ENCODE peak calls at places on chromosomes 11 and 22, in nine cellular contexts. One of them, this sample, is unnamed.

GRCh38 chr11:124078591-124078990 is 36.7 kb upstream of the VWA5A start:
- DNase-seq in psoas muscle: no peak
- DNase-seq in ovary: no peak
- DNase-seq in colonic mucosa: no peak
- DNase-seq in heart left ventricle: no peak
- DNase-seq in IMR-90: no peak
- DNase-seq in HAP-1: no peak
- DNase-seq in lower lobe of right lung: no peak
- DNase-seq in neuronal stem cell: no peak
- DNase-seq in this sample: no peak

GRCh38 chr11:96234866-96235441 is 108.0 kb downstream of the MAML2 start:
- DNase-seq in psoas muscle: no peak
- DNase-seq in ovary: no peak
- DNase-seq in colonic mucosa: no peak
- DNase-seq in heart left ventricle: no peak
- DNase-seq in IMR-90: no peak
- DNase-seq in HAP-1: peak; percentile 85
- DNase-seq in lower lobe of right lung: no peak
- DNase-seq in neuronal stem cell: no peak
- DNase-seq in this sample: no peak

GRCh38 chr22:38230108-38230825 is 28.5 kb downstream of the MAFF start:
- DNase-seq in psoas muscle: no peak
- DNase-seq in ovary: no peak
- DNase-seq in colonic mucosa: peak; percentile 85
- DNase-seq in heart left ventricle: no peak
- DNase-seq in IMR-90: no peak
- DNase-seq in HAP-1: no peak
- DNase-seq in lower lobe of right lung: peak; percentile 77
- DNase-seq in neuronal stem cell: no peak
- DNase-seq in this sample: peak; percentile 82

GRCh38 chr11:36532908-36533601 is 23.0 kb upstream of the TRAF6 start:
- DNase-seq in psoas muscle: no peak
- DNase-seq in ovary: no peak
- DNase-seq in colonic mucosa: no peak
- DNase-seq in heart left ventricle: no peak
- DNase-seq in IMR-90: no peak
- DNase-seq in HAP-1: no peak
- DNase-seq in lower lobe of right lung: no peak
- DNase-seq in neuronal stem cell: no peak
- DNase-seq in this sample: no peak

GRCh38 chr11:65060913-65061408 is 2.6 kb upstream of the NAALADL1 start:
- DNase-seq in psoas muscle: no peak
- DNase-seq in ovary: no peak
- DNase-seq in colonic mucosa: no peak
- DNase-seq in heart left ventricle: no peak
- DNase-seq in IMR-90: no peak
- DNase-seq in HAP-1: no peak
- DNase-seq in lower lobe of right lung: no peak
- DNase-seq in neuronal stem cell: no peak
- DNase-seq in this sample: no peak

GRCh38 chr11:1943576-1943975 is 3.6 kb upstream of the MRPL23 start:
- DNase-seq in psoas muscle: peak; percentile 49
- DNase-seq in ovary: peak; percentile 20
- DNase-seq in colonic mucosa: no peak
- DNase-seq in heart left ventricle: peak; percentile 5
- DNase-seq in IMR-90: no peak
- DNase-seq in HAP-1: no peak
- DNase-seq in lower lobe of right lung: peak; percentile 34
- DNase-seq in neuronal stem cell: no peak
- DNase-seq in this sample: no peak

GRCh38 chr11:92759571-92760214 is 209.8 kb upstream of the MTNR1B start:
- DNase-seq in psoas muscle: no peak
- DNase-seq in ovary: no peak
- DNase-seq in colonic mucosa: no peak
- DNase-seq in heart left ventricle: no peak
- DNase-seq in IMR-90: no peak
- DNase-seq in HAP-1: no peak
- DNase-seq in lower lobe of right lung: no peak
- DNase-seq in neuronal stem cell: no peak
- DNase-seq in this sample: no peak

GRCh38 chr22:47276219-47276843 is 513.9 kb downstream of the TBC1D22A start:
- DNase-seq in psoas muscle: no peak
- DNase-seq in ovary: no peak
- DNase-seq in colonic mucosa: no peak
- DNase-seq in heart left ventricle: no peak
- DNase-seq in IMR-90: no peak
- DNase-seq in HAP-1: no peak
- DNase-seq in lower lobe of right lung: no peak
- DNase-seq in neuronal stem cell: no peak
- DNase-seq in this sample: no peak

GRCh38 chr11:78131956-78132355 is 7.5 kb downstream of the ALG8 start:
- DNase-seq in psoas muscle: no peak
- DNase-seq in ovary: no peak
- DNase-seq in colonic mucosa: no peak
- DNase-seq in heart left ventricle: no peak
- DNase-seq in IMR-90: peak; percentile 75
- DNase-seq in HAP-1: no peak
- DNase-seq in lower lobe of right lung: no peak
- DNase-seq in neuronal stem cell: no peak
- DNase-seq in this sample: no peak

GRCh38 chr11:5610446-5610845 is 14.0 kb downstream of the TRIM6 start:
- DNase-seq in psoas muscle: no peak
- DNase-seq in ovary: no peak
- DNase-seq in colonic mucosa: no peak
- DNase-seq in heart left ventricle: no peak
- DNase-seq in IMR-90: no peak
- DNase-seq in HAP-1: no peak
- DNase-seq in lower lobe of right lung: no peak
- DNase-seq in neuronal stem cell: no peak
- DNase-seq in this sample: no peak

GRCh38 chr11:64267207-64267945 is 16.0 kb downstream of the PLCB3 start:
- DNase-seq in psoas muscle: peak; percentile 60
- DNase-seq in ovary: peak; percentile 66
- DNase-seq in colonic mucosa: peak; percentile 60
- DNase-seq in heart left ventricle: peak; percentile 54
- DNase-seq in IMR-90: no peak
- DNase-seq in HAP-1: no peak
- DNase-seq in lower lobe of right lung: no peak
- DNase-seq in neuronal stem cell: no peak
- DNase-seq in this sample: no peak

GRCh38 chr11:111960916-111961315 is 23.8 kb downstream of the DIXDC1 start:
- DNase-seq in psoas muscle: peak; percentile 79
- DNase-seq in ovary: no peak
- DNase-seq in colonic mucosa: peak; percentile 41
- DNase-seq in heart left ventricle: no peak
- DNase-seq in IMR-90: no peak
- DNase-seq in HAP-1: no peak
- DNase-seq in lower lobe of right lung: no peak
- DNase-seq in neuronal stem cell: no peak
- DNase-seq in this sample: peak; percentile 70

GRCh38 chr11:92384807-92385206 is 160.2 kb downstream of the FAT3 start:
- DNase-seq in psoas muscle: no peak
- DNase-seq in ovary: no peak
- DNase-seq in colonic mucosa: no peak
- DNase-seq in heart left ventricle: no peak
- DNase-seq in IMR-90: no peak
- DNase-seq in HAP-1: no peak
- DNase-seq in lower lobe of right lung: no peak
- DNase-seq in neuronal stem cell: no peak
- DNase-seq in this sample: no peak

GRCh38 chr11:85826096-85826855 is 15.3 kb upstream of the SYTL2 start:
- DNase-seq in psoas muscle: no peak
- DNase-seq in ovary: peak; percentile 38
- DNase-seq in colonic mucosa: no peak
- DNase-seq in heart left ventricle: peak; percentile 27
- DNase-seq in IMR-90: peak; percentile 47
- DNase-seq in HAP-1: peak; percentile 10
- DNase-seq in lower lobe of right lung: no peak
- DNase-seq in neuronal stem cell: no peak
- DNase-seq in this sample: no peak

GRCh38 chr11:68890490-68891231 is 13.0 kb downstream of the MRPL21 start:
- DNase-seq in psoas muscle: peak; percentile 91
- DNase-seq in ovary: no peak
- DNase-seq in colonic mucosa: peak; percentile 36
- DNase-seq in heart left ventricle: peak; percentile 93
- DNase-seq in IMR-90: peak; percentile 64
- DNase-seq in HAP-1: no peak
- DNase-seq in lower lobe of right lung: peak; percentile 52
- DNase-seq in neuronal stem cell: no peak
- DNase-seq in this sample: peak; percentile 84

GRCh38 chr11:76277298-76278175 is 71.2 kb upstream of the WNT11 start:
- DNase-seq in psoas muscle: no peak
- DNase-seq in ovary: no peak
- DNase-seq in colonic mucosa: no peak
- DNase-seq in heart left ventricle: no peak
- DNase-seq in IMR-90: no peak
- DNase-seq in HAP-1: no peak
- DNase-seq in lower lobe of right lung: no peak
- DNase-seq in neuronal stem cell: no peak
- DNase-seq in this sample: no peak

GRCh38 chr11:61666684-61667297 is 13.4 kb upstream of the DAGLA start:
- DNase-seq in psoas muscle: peak; percentile 13
- DNase-seq in ovary: no peak
- DNase-seq in colonic mucosa: no peak
- DNase-seq in heart left ventricle: no peak
- DNase-seq in IMR-90: no peak
- DNase-seq in HAP-1: no peak
- DNase-seq in lower lobe of right lung: no peak
- DNase-seq in neuronal stem cell: no peak
- DNase-seq in this sample: no peak

GRCh38 chr11:102186836-102187235 is 76.6 kb downstream of the YAP1 start:
- DNase-seq in psoas muscle: no peak
- DNase-seq in ovary: peak; percentile 38
- DNase-seq in colonic mucosa: no peak
- DNase-seq in heart left ventricle: no peak
- DNase-seq in IMR-90: no peak
- DNase-seq in HAP-1: no peak
- DNase-seq in lower lobe of right lung: no peak
- DNase-seq in neuronal stem cell: peak; percentile 43
- DNase-seq in this sample: no peak
- H3K4me1 ChIP-seq in psoas muscle: peaks cover 15% of the 10 kb centered on the region
- H3K4me1 ChIP-seq in ovary: peaks cover 6% of the 10 kb centered on the region
- H3K4me1 ChIP-seq in colonic mucosa: no peaks in the 10 kb centered on the region
- H3K4me1 ChIP-seq in heart left ventricle: peaks cover 16% of the 10 kb centered on the region
- H3K4me1 ChIP-seq in IMR-90: peaks cover 15% of the 10 kb centered on the region
- H3K4me1 ChIP-seq in HAP-1: peaks cover 14% of the 10 kb centered on the region
- H3K4me1 ChIP-seq in lower lobe of right lung: peaks cover 8% of the 10 kb centered on the region
- H3K4me1 ChIP-seq in neuronal stem cell: peaks cover 8% of the 10 kb centered on the region
- H3K4me1 ChIP-seq in this sample: peaks cover 5% of the 10 kb centered on the region

DNA sequence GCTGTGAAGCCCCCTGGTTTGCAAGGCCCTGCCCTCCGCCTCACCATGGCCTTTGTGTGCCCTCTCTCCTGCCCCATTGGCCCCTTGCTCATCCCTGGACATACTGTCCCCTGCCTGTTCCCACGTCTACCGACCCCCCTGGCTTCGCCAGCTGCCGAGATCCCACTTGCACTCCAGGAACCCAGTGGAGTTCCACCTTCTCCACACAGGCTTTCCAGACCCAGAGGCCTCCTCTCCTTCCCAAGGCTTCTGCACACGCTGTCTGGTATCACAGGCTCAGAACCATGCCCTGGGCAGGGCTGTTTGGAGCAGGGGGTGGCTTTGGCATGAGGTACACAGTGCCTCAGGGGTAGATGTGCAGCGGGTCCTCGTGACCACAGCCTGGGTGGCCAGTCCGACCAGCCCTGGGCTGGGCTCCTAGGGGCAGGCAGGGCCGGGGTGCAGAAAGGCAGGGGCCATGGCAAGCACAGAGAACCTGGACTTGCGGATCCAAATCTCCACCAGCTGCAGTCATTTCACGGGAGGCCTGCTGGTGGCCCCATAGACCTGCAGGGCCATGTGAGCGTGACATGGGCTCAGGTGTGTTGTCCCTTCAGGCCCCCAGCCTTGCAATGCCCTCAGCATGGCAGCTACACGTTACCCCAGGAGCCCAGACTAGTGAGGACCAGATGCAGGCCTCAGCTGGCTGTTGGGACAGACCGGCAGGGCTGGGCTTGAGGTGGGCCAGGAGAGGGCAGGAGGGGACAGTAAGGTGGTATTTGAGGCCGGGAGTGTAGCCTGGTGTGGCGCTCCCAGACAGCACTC is 9.5 kb downstream of the GRK2 start:
- DNase-seq in psoas muscle: peak; percentile 41
- DNase-seq in ovary: peak; percentile 23
- DNase-seq in colonic mucosa: no peak
- DNase-seq in heart left ventricle: no peak
- DNase-seq in IMR-90: no peak
- DNase-seq in HAP-1: no peak
- DNase-seq in lower lobe of right lung: no peak
- DNase-seq in neuronal stem cell: no peak
- DNase-seq in this sample: no peak
- H3K4me3 ChIP-seq in psoas muscle: peak overlapping the region; percentile 28
- H3K4me3 ChIP-seq in ovary: no peak overlapping the region
- H3K4me3 ChIP-seq in colonic mucosa: no peak overlapping the region
- H3K4me3 ChIP-seq in heart left ventricle: peak overlapping the region; percentile 26
- H3K4me3 ChIP-seq in IMR-90: no peak overlapping the region
- H3K4me3 ChIP-seq in HAP-1: no peak overlapping the region
- H3K4me3 ChIP-seq in lower lobe of right lung: no peak overlapping the region
- H3K4me3 ChIP-seq in neuronal stem cell: no peak overlapping the region
- H3K4me3 ChIP-seq in this sample: no peak overlapping the region

DNA sequence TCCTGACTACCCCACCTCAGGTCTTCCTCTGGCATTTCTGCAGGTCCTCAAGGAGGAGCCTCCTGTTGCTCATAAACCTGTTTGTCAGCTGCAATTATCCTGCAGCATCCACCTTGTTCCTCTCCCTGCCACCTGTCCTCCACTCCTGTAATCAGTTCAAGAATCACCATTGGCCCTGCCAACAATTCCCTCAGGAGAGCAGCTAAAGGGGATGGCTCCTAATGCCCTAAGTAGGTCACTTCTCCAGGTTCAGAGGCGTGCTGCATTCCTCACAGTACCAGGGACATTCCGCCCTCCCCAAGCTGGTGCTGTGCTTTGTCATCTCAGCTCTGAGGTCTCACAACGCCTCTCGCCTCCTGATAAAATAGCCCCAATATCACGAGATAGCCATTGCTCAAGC is 2.1 kb downstream of the CLDN25 start:
- DNase-seq in psoas muscle: no peak
- DNase-seq in ovary: no peak
- DNase-seq in colonic mucosa: no peak
- DNase-seq in heart left ventricle: no peak
- DNase-seq in IMR-90: no peak
- DNase-seq in HAP-1: no peak
- DNase-seq in lower lobe of right lung: no peak
- DNase-seq in neuronal stem cell: no peak
- DNase-seq in this sample: no peak
- H3K4me1 ChIP-seq in psoas muscle: peaks cover 10% of the 10 kb centered on the region
- H3K4me1 ChIP-seq in ovary: no peaks in the 10 kb centered on the region
- H3K4me1 ChIP-seq in colonic mucosa: no peaks in the 10 kb centered on the region
- H3K4me1 ChIP-seq in heart left ventricle: no peaks in the 10 kb centered on the region
- H3K4me1 ChIP-seq in IMR-90: no peaks in the 10 kb centered on the region
- H3K4me1 ChIP-seq in HAP-1: no peaks in the 10 kb centered on the region
- H3K4me1 ChIP-seq in lower lobe of right lung: no peaks in the 10 kb centered on the region
- H3K4me1 ChIP-seq in neuronal stem cell: no peaks in the 10 kb centered on the region
- H3K4me1 ChIP-seq in this sample: peaks cover 3% of the 10 kb centered on the region

GRCh38 chr11:34075178-34075820 is 23.8 kb downstream of the CAPRIN1 start:
- DNase-seq in psoas muscle: no peak
- DNase-seq in ovary: no peak
- DNase-seq in colonic mucosa: no peak
- DNase-seq in heart left ventricle: no peak
- DNase-seq in IMR-90: peak; percentile 77
- DNase-seq in HAP-1: no peak
- DNase-seq in lower lobe of right lung: no peak
- DNase-seq in neuronal stem cell: no peak
- DNase-seq in this sample: no peak
- H3K4me3 ChIP-seq in psoas muscle: no peak overlapping the region
- H3K4me3 ChIP-seq in ovary: no peak overlapping the region
- H3K4me3 ChIP-seq in colonic mucosa: no peak overlapping the region
- H3K4me3 ChIP-seq in heart left ventricle: no peak overlapping the region
- H3K4me3 ChIP-seq in IMR-90: no peak overlapping the region
- H3K4me3 ChIP-seq in HAP-1: no peak overlapping the region
- H3K4me3 ChIP-seq in lower lobe of right lung: no peak overlapping the region
- H3K4me3 ChIP-seq in neuronal stem cell: no peak overlapping the region
- H3K4me3 ChIP-seq in this sample: no peak overlapping the region